ENCODE peak calls at places on chromosomes 11 and 22, in four cellular contexts. R, S, Y and I are unnamed samples.

GRCh38 chr11:63871962-63872832 is 33.3 kb downstream of the MARK2 start:
- DNase-seq in S (peak), Y (peak), R (peak), I (peak)

GRCh38 chr11:131666617-131667016 is 296.2 kb downstream of the NTM start:
- DNase-seq in Y (no peak), R (no peak), S (peak), I (no peak)

GRCh38 chr11:119426142-119426541 is 3.2 kb upstream of the THY1 start:
- DNase-seq in S (no peak), Y (no peak), R (no peak), I (no peak)

GRCh38 chr11:83241291-83241946 is 44.7 kb downstream of the CCDC90B start:
- DNase-seq in R (peak), S (peak), Y (no peak), I (no peak)

GRCh38 chr11:119758291-119758690 is 29.3 kb upstream of the NECTIN1 start:
- DNase-seq in R (no peak), S (no peak), Y (no peak), I (no peak)

GRCh38 chr11:112529071-112529470 is 268.4 kb upstream of the PLET1 start:
- DNase-seq in S (no peak), R (no peak), Y (no peak), I (no peak)

GRCh38 chr11:27717801-27718229 is 17.6 kb upstream of the BDNF start:
- DNase-seq in Y (no peak), S (no peak), R (no peak), I (no peak)

GRCh38 chr11:23509023-23509422 is 648.7 kb upstream of the CCDC179 start:
- DNase-seq in S (peak), R (no peak), Y (no peak), I (no peak)

GRCh38 chr11:121255473-121256125 is 37.0 kb upstream of the SC5D start:
- DNase-seq in S (no peak), Y (no peak), R (no peak), I (no peak)

GRCh38 chr11:8408151-8408930 is 144.7 kb upstream of the LMO1 start:
- DNase-seq in R (no peak), S (no peak), Y (no peak), I (no peak)

GRCh38 chr11:95522871-95523270 is 266.7 kb downstream of the FAM76B start:
- DNase-seq in R (no peak), S (no peak), Y (no peak), I (no peak)

GRCh38 chr22:38167988-38168407 is 13.6 kb downstream of the PLA2G6 start:
- DNase-seq in R (no peak), Y (no peak), S (no peak), I (no peak)

GRCh38 chr11:128725630-128726461 is 32.0 kb downstream of the FLI1 start:
- DNase-seq in R (peak), Y (no peak), S (peak), I (no peak)

GRCh38 chr11:1226981-1227550 is 4.2 kb downstream of the MUC5B start:
- DNase-seq in R (no peak), S (no peak), Y (no peak), I (peak)

GRCh38 chr11:65662247-65662801 is 392 bp downstream of the RELA start:
- DNase-seq in S (no peak), Y (no peak), R (no peak), I (no peak)

GRCh38 chr11:71250512-71251158 is 1.7 kb downstream of the SHANK2 start:
- DNase-seq in Y (no peak), S (no peak), R (no peak), I (no peak)

GRCh38 chr11:15933896-15934625 is 422.3 kb downstream of the SOX6 start:
- DNase-seq in R (no peak), Y (no peak), S (no peak), I (no peak)

GRCh38 chr22:40714514-40714966 is 35.3 kb downstream of the MCHR1 start:
- DNase-seq in S (peak), R (no peak), Y (no peak), I (no peak)

GRCh38 chr11:43738600-43739409 is 58.3 kb downstream of the HSD17B12 start:
- DNase-seq in R (peak), S (peak), Y (no peak), I (no peak)

GRCh38 chr11:6404341-6405038 is 14.2 kb downstream of the SMPD1 start:
- DNase-seq in Y (no peak), S (no peak), R (no peak), I (no peak)

GRCh38 chr11:12270215-12270797 is 107.1 kb upstream of the PARVA start:
- DNase-seq in Y (no peak), R (no peak), S (no peak), I (no peak)

GRCh38 chr11:119367661-119368120 is 13.8 kb downstream of the USP2 start:
- DNase-seq in S (no peak), Y (no peak), R (no peak), I (no peak)

GRCh38 chr11:413120-414081 is 1.4 kb downstream of the SIGIRR start:
- DNase-seq in R (no peak), Y (no peak), S (no peak), I (no peak)

GRCh38 chr11:45750439-45750838 is 54.5 kb upstream of the SLC35C1 start:
- DNase-seq in R (no peak), Y (no peak), S (no peak), I (no peak)

GRCh38 chr22:46362221-46362933 is 26.9 kb downstream of the TRMU start:
- DNase-seq in S (no peak), Y (no peak), R (no peak), I (no peak)

GRCh38 chr11:102783720-102784119 is 3.3 kb upstream of the MMP10 start:
- DNase-seq in Y (no peak), R (no peak), S (no peak), I (no peak)

GRCh38 chr11:68067991-68068390 is 29.2 kb downstream of the TCIRG1 start:
- DNase-seq in Y (no peak), R (no peak), S (no peak), I (no peak)

GRCh38 chr22:28562324-28562723 is 117.3 kb downstream of the TTC28 start:
- DNase-seq in Y (no peak), S (no peak), R (no peak), I (no peak)

GRCh38 chr11:12673924-12674570 is at the start of gene TEAD1:
- DNase-seq in R (peak), S (peak), Y (peak), I (peak)

GRCh38 chr22:46308283-46308988 is 11.8 kb downstream of the GTSE1 start:
- DNase-seq in S (no peak), Y (no peak), R (no peak), I (no peak)

GRCh38 chr11:2108675-2109481 is 30.3 kb downstream of the IGF2 start:
- DNase-seq in Y (no peak), R (no peak), S (no peak), I (no peak)

GRCh38 chr11:86067230-86068137 is 1.4 kb downstream of the PICALM start:
- DNase-seq in R (no peak), Y (no peak), S (no peak), I (no peak)

GRCh38 chr11:25943777-25944661 is 387.9 kb upstream of the ANO3 start:
- DNase-seq in S (no peak), R (no peak), Y (no peak), I (no peak)

GRCh38 chr11:46391186-46391577 is 394 bp downstream of the CHRM4 start:
- DNase-seq in R (no peak), S (no peak), Y (no peak), I (no peak)

GRCh38 chr22:49779853-49780271 is 47.8 kb downstream of the BRD1 start:
- DNase-seq in R (no peak), S (no peak), Y (no peak), I (no peak)

DNA sequence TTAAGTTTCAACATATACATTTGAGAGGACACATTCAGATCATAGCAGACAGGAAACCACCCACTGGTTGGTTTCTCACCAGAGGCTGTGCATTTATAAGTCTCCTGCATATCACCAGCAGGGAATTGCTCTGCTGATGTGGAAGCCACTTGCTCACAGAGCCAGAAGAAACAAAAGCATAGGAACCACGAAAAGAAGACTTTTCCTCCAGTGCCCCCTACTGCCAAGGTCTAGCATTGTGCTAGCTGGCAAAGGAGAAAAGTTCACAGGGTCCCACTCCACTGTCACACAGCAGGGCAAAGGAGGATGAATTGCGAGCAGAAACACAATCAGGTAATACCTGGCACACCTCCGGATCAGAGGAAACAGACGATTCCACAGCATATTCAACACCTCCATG is 28.9 kb upstream of the ISX start:
- DNase-seq in Y (no peak), S (no peak), R (no peak), I (no peak)
- TF ChIP-seq CTCF in Y (no peak), S (no peak), R (no peak), I (no peak)

GRCh38 chr11:22273781-22274180 is 64.4 kb upstream of the SLC17A6 start:
- DNase-seq in S (no peak), R (no peak), Y (no peak), I (no peak)

GRCh38 chr11:22276535-22276934 is 61.6 kb upstream of the SLC17A6 start:
- DNase-seq in R (no peak), S (no peak), Y (no peak), I (no peak)

DNA sequence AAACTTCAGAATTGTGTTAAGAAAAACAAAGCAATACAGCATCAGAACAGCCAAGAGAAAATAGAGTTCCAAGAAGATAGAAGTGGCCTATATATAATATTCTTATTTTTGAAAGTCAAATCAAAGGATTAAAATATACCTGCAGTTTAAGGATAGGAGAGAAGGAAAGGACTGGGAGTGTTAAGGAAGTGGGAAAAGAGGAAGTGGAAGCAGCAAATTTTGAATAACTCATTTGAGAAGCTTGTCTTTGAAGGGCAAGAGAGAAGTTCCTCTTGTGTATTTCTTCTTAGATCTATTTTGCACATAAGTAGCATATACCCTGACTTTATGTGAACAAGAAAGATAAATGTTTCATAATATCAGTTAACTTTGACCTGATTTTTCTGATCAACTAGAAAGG is 62.6 kb upstream of the SLC17A6 start:
- DNase-seq in S (no peak), Y (no peak), R (no peak), I (no peak)
- TF ChIP-seq CTCF in S (no peak), Y (no peak), R (no peak), I (no peak)

GRCh38 chr11:91513734-91514133 is 710.9 kb upstream of the FAT3 start:
- DNase-seq in S (no peak), Y (no peak), R (no peak), I (no peak)
- TF ChIP-seq CTCF in S (no peak), Y (no peak), R (no peak), I (peak)

GRCh38 chr22:36998620-36999351 is 20.5 kb downstream of the TST start:
- DNase-seq in Y (no peak), S (no peak), R (no peak), I (no peak)
- TF ChIP-seq CTCF in Y (no peak), S (no peak), R (no peak), I (peak)

GRCh38 chr11:59963733-59964132 is at the start of gene OOSP4A:
- DNase-seq in R (no peak), S (no peak), Y (no peak), I (no peak)
- TF ChIP-seq CTCF in R (no peak), S (no peak), Y (no peak), I (no peak)